ENCODE peak calls at places on chromosomes 4 and X, in seven cellular contexts. One of them, this sample, is unnamed.

GRCh38 chr4:16626945-16627344 is 271.5 kb downstream of the LDB2 start:
- DNase-seq in IMR-90: peak
- DNase-seq in tibial artery: no peak
- DNase-seq in brain microvascular endothelial cell: peak
- DNase-seq in hepatocyte: peak
- DNase-seq in lower lobe of right lung: no peak
- DNase-seq in AG10803: peak
- DNase-seq in this sample: no peak

GRCh38 chrX:153766098-153766817 is 2.2 kb downstream of the PLXNB3 start:
- DNase-seq in lower lobe of right lung: peak
- DNase-seq in tibial artery: no peak
- DNase-seq in hepatocyte: peak
- DNase-seq in IMR-90: peak
- DNase-seq in brain microvascular endothelial cell: peak
- DNase-seq in AG10803: peak
- DNase-seq in this sample: peak

GRCh38 chrX:81537723-81538122 is 335.8 kb downstream of the SH3BGRL start:
- DNase-seq in lower lobe of right lung: no peak
- DNase-seq in AG10803: no peak
- DNase-seq in hepatocyte: no peak
- DNase-seq in IMR-90: no peak
- DNase-seq in tibial artery: no peak
- DNase-seq in brain microvascular endothelial cell: no peak
- DNase-seq in this sample: no peak

GRCh38 chrX:78333521-78333920 is 6.1 kb upstream of the CYSLTR1 start:
- DNase-seq in IMR-90: no peak
- DNase-seq in AG10803: no peak
- DNase-seq in lower lobe of right lung: no peak
- DNase-seq in tibial artery: no peak
- DNase-seq in hepatocyte: no peak
- DNase-seq in brain microvascular endothelial cell: no peak
- DNase-seq in this sample: no peak

GRCh38 chr4:173424899-173425805 is 26.2 kb upstream of the SCRG1 start:
- DNase-seq in AG10803: peak
- DNase-seq in hepatocyte: no peak
- DNase-seq in tibial artery: no peak
- DNase-seq in lower lobe of right lung: no peak
- DNase-seq in IMR-90: peak
- DNase-seq in brain microvascular endothelial cell: peak
- DNase-seq in this sample: no peak

GRCh38 chrX:25020391-25021131 is 4.8 kb upstream of the ARX start:
- DNase-seq in hepatocyte: peak
- DNase-seq in IMR-90: no peak
- DNase-seq in brain microvascular endothelial cell: no peak
- DNase-seq in AG10803: no peak
- DNase-seq in lower lobe of right lung: no peak
- DNase-seq in tibial artery: no peak
- DNase-seq in this sample: peak

GRCh38 chr4:66575024-66575696 is 904.9 kb upstream of the EPHA5 start:
- DNase-seq in AG10803: peak
- DNase-seq in IMR-90: peak
- DNase-seq in brain microvascular endothelial cell: peak
- DNase-seq in tibial artery: no peak
- DNase-seq in lower lobe of right lung: no peak
- DNase-seq in hepatocyte: peak
- DNase-seq in this sample: no peak

GRCh38 chr4:155967098-155967497 is 13.4 kb upstream of the CTSO start:
- DNase-seq in tibial artery: no peak
- DNase-seq in IMR-90: peak
- DNase-seq in AG10803: peak
- DNase-seq in lower lobe of right lung: no peak
- DNase-seq in hepatocyte: no peak
- DNase-seq in brain microvascular endothelial cell: peak
- DNase-seq in this sample: no peak

GRCh38 chrX:154714925-154715324 is 36.0 kb downstream of the GAB3 start:
- DNase-seq in brain microvascular endothelial cell: peak
- DNase-seq in hepatocyte: peak
- DNase-seq in AG10803: peak
- DNase-seq in tibial artery: no peak
- DNase-seq in IMR-90: peak
- DNase-seq in lower lobe of right lung: no peak
- DNase-seq in this sample: peak

GRCh38 chrX:47232803-47233332 is at the start of gene USP11:
- DNase-seq in IMR-90: peak
- DNase-seq in brain microvascular endothelial cell: peak
- DNase-seq in AG10803: peak
- DNase-seq in hepatocyte: peak
- DNase-seq in tibial artery: peak
- DNase-seq in lower lobe of right lung: no peak
- DNase-seq in this sample: peak

GRCh38 chr4:110854021-110854678 is 231.3 kb upstream of the PITX2 start:
- DNase-seq in lower lobe of right lung: no peak
- DNase-seq in tibial artery: no peak
- DNase-seq in hepatocyte: no peak
- DNase-seq in brain microvascular endothelial cell: peak
- DNase-seq in AG10803: peak
- DNase-seq in IMR-90: peak
- DNase-seq in this sample: peak

GRCh38 chr4:71604785-71605184 is 179.1 kb downstream of the GC start:
- DNase-seq in tibial artery: no peak
- DNase-seq in hepatocyte: no peak
- DNase-seq in AG10803: no peak
- DNase-seq in IMR-90: no peak
- DNase-seq in lower lobe of right lung: no peak
- DNase-seq in brain microvascular endothelial cell: no peak
- DNase-seq in this sample: no peak

GRCh38 chr4:154559141-154559841 is 3.5 kb upstream of the FGB start:
- DNase-seq in AG10803: peak
- DNase-seq in IMR-90: peak
- DNase-seq in brain microvascular endothelial cell: peak
- DNase-seq in hepatocyte: peak
- DNase-seq in tibial artery: no peak
- DNase-seq in lower lobe of right lung: no peak
- DNase-seq in this sample: peak

GRCh38 chrX:154123241-154124219 is 20.5 kb upstream of the OPN1LW start:
- DNase-seq in brain microvascular endothelial cell: peak
- DNase-seq in IMR-90: no peak
- DNase-seq in lower lobe of right lung: peak
- DNase-seq in hepatocyte: peak
- DNase-seq in AG10803: no peak
- DNase-seq in tibial artery: no peak
- DNase-seq in this sample: peak

GRCh38 chr4:16764622-16765021 is 133.8 kb downstream of the LDB2 start:
- DNase-seq in lower lobe of right lung: no peak
- DNase-seq in AG10803: no peak
- DNase-seq in hepatocyte: peak
- DNase-seq in tibial artery: no peak
- DNase-seq in brain microvascular endothelial cell: no peak
- DNase-seq in IMR-90: peak
- DNase-seq in this sample: peak

GRCh38 chrX:21990812-21991211 is 41.3 kb upstream of the PHEX start:
- DNase-seq in AG10803: no peak
- DNase-seq in tibial artery: no peak
- DNase-seq in hepatocyte: no peak
- DNase-seq in IMR-90: no peak
- DNase-seq in brain microvascular endothelial cell: no peak
- DNase-seq in lower lobe of right lung: no peak
- DNase-seq in this sample: no peak

GRCh38 chr4:128521156-128521555 is 233.5 kb upstream of the PGRMC2 start:
- DNase-seq in tibial artery: no peak
- DNase-seq in brain microvascular endothelial cell: no peak
- DNase-seq in lower lobe of right lung: no peak
- DNase-seq in hepatocyte: no peak
- DNase-seq in IMR-90: peak
- DNase-seq in AG10803: no peak
- DNase-seq in this sample: no peak

GRCh38 chr4:163764569-163764968 is 270.1 kb downstream of the TMA16 start:
- DNase-seq in AG10803: no peak
- DNase-seq in brain microvascular endothelial cell: no peak
- DNase-seq in lower lobe of right lung: no peak
- DNase-seq in hepatocyte: no peak
- DNase-seq in tibial artery: no peak
- DNase-seq in IMR-90: no peak
- DNase-seq in this sample: no peak

GRCh38 chrX:1486177-1486576 is 33.5 kb upstream of the ASMTL start:
- DNase-seq in AG10803: no peak
- DNase-seq in brain microvascular endothelial cell: no peak
- DNase-seq in IMR-90: no peak
- DNase-seq in hepatocyte: no peak
- DNase-seq in lower lobe of right lung: no peak
- DNase-seq in tibial artery: no peak
- DNase-seq in this sample: no peak

GRCh38 chrX:29143356-29143755 is 556.1 kb downstream of the IL1RAPL1 start:
- DNase-seq in brain microvascular endothelial cell: peak
- DNase-seq in hepatocyte: no peak
- DNase-seq in AG10803: no peak
- DNase-seq in IMR-90: peak
- DNase-seq in lower lobe of right lung: no peak
- DNase-seq in tibial artery: no peak
- DNase-seq in this sample: no peak

GRCh38 chrX:46819136-46819535 is 17.7 kb upstream of the RP2 start:
- DNase-seq in tibial artery: no peak
- DNase-seq in hepatocyte: no peak
- DNase-seq in IMR-90: no peak
- DNase-seq in lower lobe of right lung: no peak
- DNase-seq in brain microvascular endothelial cell: peak
- DNase-seq in AG10803: peak
- DNase-seq in this sample: no peak

GRCh38 chr4:124711469-124712416 is 789 bp downstream of the ANKRD50 start:
- DNase-seq in IMR-90: peak
- DNase-seq in lower lobe of right lung: peak
- DNase-seq in tibial artery: peak
- DNase-seq in AG10803: peak
- DNase-seq in hepatocyte: peak
- DNase-seq in brain microvascular endothelial cell: peak
- DNase-seq in this sample: peak

GRCh38 chr4:10107111-10108091 is 9.2 kb downstream of the WDR1 start:
- DNase-seq in hepatocyte: no peak
- DNase-seq in AG10803: peak
- DNase-seq in tibial artery: no peak
- DNase-seq in IMR-90: peak
- DNase-seq in brain microvascular endothelial cell: no peak
- DNase-seq in lower lobe of right lung: no peak
- DNase-seq in this sample: no peak
- H3K4me3 ChIP-seq in hepatocyte: no peak
- H3K4me3 ChIP-seq in AG10803: no peak
- H3K4me3 ChIP-seq in tibial artery: peak
- H3K4me3 ChIP-seq in IMR-90: no peak
- H3K4me3 ChIP-seq in brain microvascular endothelial cell: no peak
- H3K4me3 ChIP-seq in lower lobe of right lung: no peak
- H3K4me3 ChIP-seq in this sample: no peak

DNA sequence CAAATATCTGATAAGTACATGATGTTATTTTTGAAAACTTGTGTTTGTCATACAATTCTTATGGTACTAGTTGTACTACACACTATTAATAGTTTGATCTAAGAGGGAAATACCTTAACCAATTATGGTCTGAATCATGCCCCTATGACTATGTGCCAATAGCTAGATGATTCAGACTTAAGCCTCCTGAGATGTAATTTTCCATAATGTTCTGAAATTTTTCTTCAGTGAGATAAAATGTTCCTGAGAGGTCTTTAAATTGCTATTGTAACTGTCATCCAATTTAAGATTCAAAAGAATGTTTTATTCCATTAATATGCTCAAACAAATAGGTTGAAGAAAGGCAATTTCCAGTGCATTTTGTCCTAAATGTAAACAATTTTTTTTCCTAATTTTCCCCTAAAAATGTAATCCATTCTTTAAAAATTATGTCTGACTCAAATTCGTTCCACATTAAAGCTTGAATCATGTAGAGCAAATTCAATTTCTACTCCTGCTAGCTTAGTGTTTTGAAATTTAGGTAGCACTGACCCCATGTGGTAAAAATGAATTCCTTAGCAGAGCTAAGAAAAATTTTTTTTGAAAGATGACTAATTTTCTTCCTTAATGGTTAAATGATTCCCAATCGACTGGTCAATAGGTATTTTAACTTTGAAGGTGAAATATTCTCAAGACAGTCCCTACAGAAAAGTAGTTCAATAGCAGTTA is 49.1 kb downstream of the APOOL start:
- DNase-seq in tibial artery: no peak
- DNase-seq in IMR-90: peak
- DNase-seq in lower lobe of right lung: no peak
- DNase-seq in hepatocyte: no peak
- DNase-seq in brain microvascular endothelial cell: peak
- DNase-seq in AG10803: peak
- DNase-seq in this sample: no peak
- TF ChIP-seq CTCF in tibial artery: peak
- TF ChIP-seq CTCF in IMR-90: peak
- TF ChIP-seq CTCF in lower lobe of right lung: no peak
- TF ChIP-seq CTCF in hepatocyte: peak
- TF ChIP-seq CTCF in brain microvascular endothelial cell: no peak
- TF ChIP-seq CTCF in AG10803: peak
- TF ChIP-seq CTCF in this sample: peak

GRCh38 chrX:65697915-65698796 is 30.7 kb downstream of the MSN start:
- DNase-seq in hepatocyte: no peak
- DNase-seq in AG10803: no peak
- DNase-seq in lower lobe of right lung: peak
- DNase-seq in tibial artery: no peak
- DNase-seq in brain microvascular endothelial cell: no peak
- DNase-seq in IMR-90: no peak
- DNase-seq in this sample: no peak

GRCh38 chrX:65697173-65697572 is 29.7 kb downstream of the MSN start:
- DNase-seq in lower lobe of right lung: no peak
- DNase-seq in tibial artery: no peak
- DNase-seq in IMR-90: peak
- DNase-seq in hepatocyte: no peak
- DNase-seq in AG10803: peak
- DNase-seq in brain microvascular endothelial cell: peak
- DNase-seq in this sample: no peak

GRCh38 chrX:65695849-65696248 is 28.4 kb downstream of the MSN start:
- DNase-seq in IMR-90: no peak
- DNase-seq in hepatocyte: no peak
- DNase-seq in lower lobe of right lung: no peak
- DNase-seq in brain microvascular endothelial cell: no peak
- DNase-seq in tibial artery: no peak
- DNase-seq in AG10803: no peak
- DNase-seq in this sample: no peak

DNA sequence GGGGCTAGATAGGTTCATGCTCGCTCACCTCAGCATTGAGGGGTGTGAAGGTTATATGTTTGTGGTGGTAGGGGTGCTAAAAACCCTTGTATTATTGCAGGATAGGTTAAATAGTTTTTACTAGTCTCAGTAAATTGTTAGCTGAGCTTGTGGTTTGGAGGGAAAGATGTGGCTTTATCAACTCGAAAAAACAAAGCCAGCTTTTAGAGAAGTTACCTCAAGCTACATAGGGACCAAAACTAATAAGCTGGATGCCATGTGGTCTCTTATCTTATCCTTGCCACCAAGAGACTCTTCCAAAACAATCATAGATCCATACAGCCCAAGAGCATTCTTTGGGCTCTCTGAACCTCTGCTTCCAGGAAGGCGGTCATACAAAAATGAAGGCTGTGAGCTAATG is 29.2 kb downstream of the MSN start:
- DNase-seq in brain microvascular endothelial cell: no peak
- DNase-seq in AG10803: no peak
- DNase-seq in tibial artery: no peak
- DNase-seq in lower lobe of right lung: no peak
- DNase-seq in hepatocyte: no peak
- DNase-seq in IMR-90: no peak
- DNase-seq in this sample: no peak
- H3K4me3 ChIP-seq in brain microvascular endothelial cell: no peak
- H3K4me3 ChIP-seq in AG10803: no peak
- H3K4me3 ChIP-seq in tibial artery: no peak
- H3K4me3 ChIP-seq in lower lobe of right lung: no peak
- H3K4me3 ChIP-seq in hepatocyte: no peak
- H3K4me3 ChIP-seq in IMR-90: no peak
- H3K4me3 ChIP-seq in this sample: no peak

GRCh38 chr4:41839945-41840854 is 91.7 kb upstream of the PHOX2B start:
- DNase-seq in hepatocyte: no peak
- DNase-seq in lower lobe of right lung: no peak
- DNase-seq in brain microvascular endothelial cell: no peak
- DNase-seq in IMR-90: no peak
- DNase-seq in tibial artery: no peak
- DNase-seq in AG10803: no peak
- DNase-seq in this sample: no peak
- TF ChIP-seq CTCF in hepatocyte: no peak
- TF ChIP-seq CTCF in lower lobe of right lung: no peak
- TF ChIP-seq CTCF in brain microvascular endothelial cell: no peak
- TF ChIP-seq CTCF in IMR-90: no peak
- TF ChIP-seq CTCF in tibial artery: no peak
- TF ChIP-seq CTCF in AG10803: no peak
- TF ChIP-seq CTCF in this sample: no peak